ENCODE peak calls at places on chromosome 22, in ten cellular contexts. Y, C, M, T, R, U, X, H, J and P are unnamed samples.

GRCh38 chr22:48217596-48217995 is 1455.1 kb downstream of the TBC1D22A start:
- DNase-seq in Y (no peak), C (no peak), M (peak), T (no peak), R (no peak), U (no peak), X (no peak), H (peak), J (no peak), P (no peak)

GRCh38 chr22:25334091-25334490 is 114.7 kb downstream of the CRYBB2 start:
- DNase-seq in Y (no peak), C (no peak), M (peak), T (peak), R (peak), U (peak), X (no peak), H (no peak), J (no peak), P (no peak)

GRCh38 chr22:38940985-38941384 is 16.4 kb upstream of the APOBEC3A start:
- DNase-seq in Y (no peak), C (no peak), M (no peak), T (no peak), R (no peak), U (no peak), X (no peak), H (no peak), J (no peak), P (no peak)

GRCh38 chr22:17706451-17706900 is 67.8 kb downstream of the BID start:
- DNase-seq in Y (peak), C (peak), M (peak), T (peak), R (peak), U (no peak), X (no peak), H (no peak), J (no peak), P (peak)

GRCh38 chr22:27022741-27023373 is 365.5 kb downstream of the MIAT start:
- DNase-seq in Y (no peak), C (no peak), M (no peak), T (no peak), R (no peak), U (no peak), X (no peak), H (no peak), J (no peak), P (no peak)

GRCh38 chr22:43236401-43237166 is 49.6 kb upstream of the TTLL12 start:
- DNase-seq in Y (peak), C (peak), M (peak), T (no peak), R (no peak), U (peak), X (no peak), H (no peak), J (peak), P (no peak)

GRCh38 chr22:22520667-22521602 is 865 bp upstream of the ZNF280A start:
- DNase-seq in Y (no peak), C (no peak), M (no peak), T (no peak), R (peak), U (no peak), X (no peak), H (no peak), J (no peak), P (no peak)

GRCh38 chr22:44211256-44211945 is 30.7 kb downstream of the PARVG start:
- DNase-seq in Y (no peak), C (no peak), M (no peak), T (no peak), R (no peak), U (no peak), X (no peak), H (no peak), J (no peak), P (no peak)

GRCh38 chr22:27485842-27486241 is 315.7 kb downstream of the MN1 start:
- DNase-seq in Y (no peak), C (no peak), M (no peak), T (no peak), R (no peak), U (no peak), X (no peak), H (no peak), J (no peak), P (no peak)

GRCh38 chr22:29306830-29307657 is 594 bp downstream of the GAS2L1 start:
- DNase-seq in Y (peak), C (peak), M (peak), T (peak), R (peak), U (peak), X (peak), H (no peak), J (peak), P (no peak)

GRCh38 chr22:38135133-38135706 is 24.7 kb upstream of the BAIAP2L2 start:
- DNase-seq in Y (no peak), C (peak), M (no peak), T (no peak), R (peak), U (no peak), X (peak), H (no peak), J (peak), P (peak)

GRCh38 chr22:23856721-23857605 is 712 bp upstream of the SLC2A11 start:
- DNase-seq in Y (peak), C (no peak), M (no peak), T (peak), R (peak), U (peak), X (no peak), H (no peak), J (peak), P (no peak)

GRCh38 chr22:48238966-48239365 is 1476.5 kb downstream of the TBC1D22A start:
- DNase-seq in Y (no peak), C (no peak), M (no peak), T (no peak), R (no peak), U (no peak), X (no peak), H (no peak), J (no peak), P (no peak)

GRCh38 chr22:21933899-21934298 is 18.7 kb downstream of the PPM1F start:
- DNase-seq in Y (no peak), C (no peak), M (no peak), T (no peak), R (no peak), U (no peak), X (no peak), H (no peak), J (no peak), P (no peak)

GRCh38 chr22:44801476-44801875 is 49.1 kb downstream of the ARHGAP8 start:
- DNase-seq in Y (no peak), C (no peak), M (no peak), T (no peak), R (no peak), U (no peak), X (no peak), H (no peak), J (no peak), P (no peak)

GRCh38 chr22:38871360-38872171 is 450 bp downstream of the CBX6 start:
- DNase-seq in Y (peak), C (no peak), M (no peak), T (no peak), R (peak), U (peak), X (no peak), H (no peak), J (no peak), P (no peak)

DNA sequence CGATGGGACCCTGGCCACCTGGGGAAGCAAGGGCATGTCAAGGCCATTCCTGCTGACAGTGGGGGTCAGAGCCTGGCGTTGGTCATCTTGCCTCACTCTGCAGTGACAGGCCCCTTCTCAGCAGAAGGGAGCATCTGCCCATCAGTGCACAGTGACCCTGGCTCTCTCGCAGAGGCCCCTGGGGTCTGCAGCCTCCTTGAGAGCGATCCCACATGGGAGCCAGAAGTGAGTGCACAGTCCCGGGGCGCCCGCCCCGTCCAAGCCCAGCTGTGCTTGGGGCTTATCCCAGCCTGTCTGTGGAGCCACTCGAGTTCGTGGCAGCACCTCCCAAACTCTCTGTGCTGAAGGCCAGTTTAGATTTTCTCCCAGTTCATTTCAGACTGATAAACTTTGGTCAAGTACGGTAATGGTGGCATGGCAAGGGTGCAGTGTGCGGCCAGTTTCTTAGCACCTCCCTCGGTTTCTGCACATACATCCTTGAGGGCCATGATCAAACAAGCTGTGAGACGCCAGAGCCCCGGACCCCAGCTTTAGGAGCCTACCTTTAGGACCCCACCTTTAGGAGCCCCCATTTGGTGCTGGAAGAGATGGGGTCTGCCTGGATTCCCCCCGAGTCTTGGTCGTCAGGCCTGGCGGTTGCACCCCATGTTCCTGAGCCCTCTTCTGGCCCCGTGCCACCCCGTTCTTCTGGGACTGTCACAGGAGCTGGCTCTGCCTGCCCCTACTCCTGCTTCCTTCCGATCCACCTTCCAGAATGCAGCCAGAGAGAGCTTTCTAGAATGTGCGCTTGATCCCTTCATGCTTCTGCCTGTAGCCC is 369.4 kb downstream of the TBC1D22A start:
- DNase-seq in Y (no peak), C (no peak), M (no peak), T (no peak), R (no peak), U (no peak), X (no peak), H (no peak), J (no peak), P (no peak)
- TF ChIP-seq CTCF in Y (no peak), C (no peak), M (no peak), T (no peak), R (no peak), U (no peak), X (no peak), H (no peak), J (no peak), P (no peak)

GRCh38 chr22:19505735-19506126 is 18.5 kb downstream of the CLDN5 start:
- DNase-seq in Y (no peak), C (no peak), M (no peak), T (no peak), R (no peak), U (no peak), X (no peak), H (no peak), J (peak), P (no peak)

GRCh38 chr22:19506212-19506611 is 18.0 kb downstream of the CLDN5 start:
- DNase-seq in Y (no peak), C (no peak), M (no peak), T (no peak), R (no peak), U (no peak), X (no peak), H (no peak), J (peak), P (no peak)

GRCh38 chr22:19503367-19503766 is 20.8 kb downstream of the CLDN5 start:
- DNase-seq in Y (no peak), C (no peak), M (no peak), T (no peak), R (no peak), U (no peak), X (no peak), H (no peak), J (no peak), P (no peak)

GRCh38 chr22:19503869-19504268 is 20.3 kb downstream of the CLDN5 start:
- DNase-seq in Y (no peak), C (no peak), M (no peak), T (no peak), R (no peak), U (no peak), X (no peak), H (no peak), J (peak), P (no peak)

DNA sequence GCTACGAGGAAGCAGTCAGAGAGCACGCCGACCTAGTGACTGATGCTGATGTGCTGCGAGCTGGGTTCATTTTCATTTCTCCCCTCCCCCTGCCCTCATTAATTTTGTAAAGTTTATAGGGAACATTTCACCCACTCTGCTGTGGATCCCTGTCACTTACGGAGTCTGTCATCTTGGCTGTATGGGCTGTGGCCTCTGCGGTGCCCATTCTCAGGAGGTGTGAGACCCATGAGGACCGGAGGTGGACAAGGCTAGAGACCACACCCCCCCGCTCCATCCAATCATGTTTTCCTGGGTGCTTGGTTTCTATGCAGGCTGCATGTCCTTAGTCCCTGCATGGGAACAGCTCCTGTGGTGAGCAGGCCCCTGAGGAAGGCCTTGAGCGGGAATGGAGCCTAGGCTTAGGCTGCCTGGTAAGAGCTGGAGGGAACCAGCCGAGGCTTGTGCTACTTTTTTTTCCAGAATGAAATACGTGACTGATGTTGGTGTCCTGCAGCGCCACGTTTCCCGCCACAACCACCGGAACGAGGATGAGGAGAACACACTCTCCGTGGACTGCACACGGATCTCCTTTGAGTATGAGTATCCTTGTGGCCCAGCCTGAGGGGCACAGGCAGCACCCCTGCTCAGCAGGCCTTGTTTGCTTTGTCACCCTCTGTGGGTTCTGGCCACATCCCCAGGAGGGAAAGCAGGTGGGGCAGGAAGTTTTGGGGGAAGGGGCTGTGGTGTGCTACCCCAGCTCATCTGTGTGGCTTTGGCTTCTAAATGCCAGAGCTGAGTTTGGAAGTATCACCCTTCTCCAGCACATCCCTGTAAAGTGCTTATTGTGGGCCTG is 19.1 kb downstream of the CLDN5 start:
- DNase-seq in Y (no peak), C (no peak), M (no peak), T (no peak), R (no peak), U (no peak), X (no peak), H (no peak), J (peak), P (no peak)
- H3K4me3 ChIP-seq in Y (no peak), C (no peak), M (no peak), T (no peak), R (no peak), U (no peak), X (no peak), H (no peak), J (no peak), P (no peak)

GRCh38 chr22:30947821-30948454 is 20.6 kb downstream of the MORC2 start:
- DNase-seq in Y (no peak), C (no peak), M (no peak), T (no peak), R (peak), U (no peak), X (no peak), H (peak), J (no peak), P (no peak)

GRCh38 chr22:30948930-30949342 is 19.6 kb downstream of the MORC2 start:
- DNase-seq in Y (no peak), C (no peak), M (no peak), T (no peak), R (peak), U (no peak), X (no peak), H (no peak), J (no peak), P (no peak)

GRCh38 chr22:30946354-30946753 is 22.2 kb downstream of the MORC2 start:
- DNase-seq in Y (no peak), C (no peak), M (no peak), T (no peak), R (no peak), U (no peak), X (no peak), H (no peak), J (no peak), P (no peak)

GRCh38 chr22:30945653-30946052 is 22.9 kb downstream of the MORC2 start:
- DNase-seq in Y (no peak), C (no peak), M (no peak), T (no peak), R (no peak), U (no peak), X (no peak), H (no peak), J (no peak), P (no peak)

DNA sequence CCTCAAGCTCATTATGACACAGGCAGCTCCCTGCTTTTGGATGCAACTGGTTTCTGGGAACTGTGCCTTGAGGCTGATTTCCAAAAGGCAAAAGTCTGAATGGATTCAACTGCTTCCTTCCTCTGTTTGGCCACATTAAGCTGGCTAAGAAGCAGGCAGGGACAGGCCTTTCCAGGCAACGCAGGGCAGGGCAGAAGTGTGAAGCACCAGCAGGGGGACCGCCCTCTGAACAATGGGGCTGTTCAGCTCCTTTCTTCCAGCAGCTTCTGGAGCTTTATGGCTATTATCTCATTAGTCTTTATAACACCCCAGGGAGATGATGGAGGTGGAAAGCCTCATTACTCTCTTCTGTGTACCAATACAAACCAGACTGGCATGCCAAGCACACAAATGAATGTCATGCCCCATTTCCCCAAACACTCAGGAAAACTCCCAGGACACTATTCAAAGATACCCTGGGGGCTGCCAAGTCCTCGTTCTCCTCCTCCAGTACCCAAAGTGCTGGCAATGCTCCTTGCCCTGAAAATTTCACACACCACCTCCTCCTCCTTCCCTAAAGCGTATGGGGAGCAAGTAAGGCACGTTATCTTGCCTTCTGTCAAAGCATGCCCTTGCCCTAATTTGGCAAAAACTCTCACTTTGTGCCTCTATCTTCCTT is 21.3 kb downstream of the MORC2 start:
- DNase-seq in Y (no peak), C (no peak), M (no peak), T (peak), R (no peak), U (no peak), X (no peak), H (peak), J (no peak), P (no peak)
- TF ChIP-seq CTCF in Y (no peak), C (no peak), M (no peak), T (peak), R (no peak), U (no peak), X (peak), H (peak), J (no peak), P (no peak)

GRCh38 chr22:40397436-40397835 is 27.0 kb downstream of the SGSM3 start:
- DNase-seq in Y (no peak), C (no peak), M (no peak), T (no peak), R (no peak), U (no peak), X (no peak), H (no peak), J (no peak), P (no peak)

GRCh38 chr22:40400173-40400572 is 29.8 kb downstream of the SGSM3 start:
- DNase-seq in Y (no peak), C (no peak), M (no peak), T (no peak), R (no peak), U (no peak), X (no peak), H (no peak), J (no peak), P (no peak)

GRCh38 chr22:40401981-40402406 is 31.6 kb downstream of the SGSM3 start:
- DNase-seq in Y (no peak), C (peak), M (no peak), T (no peak), R (no peak), U (no peak), X (no peak), H (no peak), J (no peak), P (no peak)

GRCh38 chr22:40401532-40401931 is 31.1 kb downstream of the SGSM3 start:
- DNase-seq in Y (peak), C (peak), M (no peak), T (no peak), R (no peak), U (no peak), X (no peak), H (no peak), J (no peak), P (no peak)

DNA sequence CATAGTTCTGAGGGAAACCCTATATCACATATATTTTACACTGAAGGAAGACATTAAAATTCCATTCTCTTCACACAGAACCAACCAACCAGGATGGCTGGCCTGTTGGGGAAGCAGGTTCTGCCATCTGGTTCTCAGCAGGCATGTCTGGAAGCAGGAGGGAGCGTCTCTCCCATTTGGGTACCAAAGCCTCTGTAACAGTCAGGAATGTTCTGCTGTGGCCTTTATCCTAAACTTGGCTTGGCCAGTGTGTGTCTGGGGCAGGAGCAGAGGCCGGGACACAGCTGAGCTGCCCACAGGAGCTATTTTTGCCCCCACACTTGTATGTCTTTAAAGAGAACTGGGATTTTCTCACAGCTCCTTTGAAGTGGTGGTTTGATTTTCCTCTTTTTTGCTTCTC is 29.3 kb downstream of the SGSM3 start:
- DNase-seq in Y (no peak), C (no peak), M (no peak), T (no peak), R (no peak), U (no peak), X (no peak), H (no peak), J (no peak), P (no peak)
- H3K4me3 ChIP-seq in Y (no peak), C (no peak), M (no peak), T (no peak), R (no peak), U (no peak), X (no peak), H (no peak), J (no peak), P (no peak)